ENCODE peak calls at places on chromosomes 2 and 18, in four cellular contexts. M is ELR; I is ureter; U is CD4-positive, alpha-beta T cell. R is an unnamed sample.

GRCh38 chr2:30404354-30405265 is 42.4 kb upstream of the LCLAT1 start:
- DNase-seq in M (no peak), I (peak; percentile 41), U (no peak), R (peak; percentile 62)

GRCh38 chr2:238873401-238873801 is 25.5 kb downstream of the TWIST2 start:
- DNase-seq in M (no peak), I (no peak), U (no peak), R (peak; percentile 39)

GRCh38 chr2:27752551-27753237 is 18.8 kb upstream of the MRPL33 start:
- DNase-seq in M (no peak), I (peak; percentile 66), U (no peak), R (no peak)

GRCh38 chr18:48800877-48801727 is 149.7 kb downstream of the SMAD7 start:
- DNase-seq in M (no peak), I (peak; percentile 33), U (no peak), R (peak; percentile 41)

GRCh38 chr18:23165271-23165670 is 30.0 kb downstream of the CABLES1 start:
- DNase-seq in M (no peak), I (no peak), U (no peak), R (no peak)

GRCh38 chr2:172427990-172428840 is 829 bp downstream of the ITGA6 start:
- DNase-seq in M (peak; percentile 59), I (peak; percentile 56), U (peak; percentile 66), R (peak; percentile 72)

GRCh38 chr2:66691199-66691975 is 256.5 kb downstream of the MEIS1 start:
- DNase-seq in M (no peak), I (no peak), U (no peak), R (no peak)

GRCh38 chr2:58427572-58428285 is 186.6 kb upstream of the FANCL start:
- DNase-seq in M (peak; percentile 55), I (no peak), U (no peak), R (no peak)

GRCh38 chr2:100791294-100791935 is 28.5 kb upstream of the NPAS2 start:
- DNase-seq in M (no peak), I (no peak), U (no peak), R (no peak)

GRCh38 chr2:128780434-128781080 is 461.9 kb upstream of the HS6ST1 start:
- DNase-seq in M (no peak), I (no peak), U (no peak), R (peak; percentile 28)

GRCh38 chr2:177894546-177894945 is 178.0 kb downstream of the PDE11A start:
- DNase-seq in M (no peak), I (no peak), U (no peak), R (no peak)

GRCh38 chr2:119760876-119761275 is 1.2 kb downstream of the PTPN4 start:
- DNase-seq in M (peak; percentile 40), I (no peak), U (no peak), R (no peak)

GRCh38 chr2:72915076-72915906 is 2.0 kb upstream of the EMX1 start:
- DNase-seq in M (no peak), I (no peak), U (no peak), R (no peak)

GRCh38 chr2:238901461-238902057 is 53.7 kb downstream of the TWIST2 start:
- DNase-seq in M (no peak), I (no peak), U (no peak), R (no peak)

GRCh38 chr2:56132138-56132537 is 51.7 kb upstream of the CCDC85A start:
- DNase-seq in M (peak; percentile 70), I (no peak), U (no peak), R (no peak)

GRCh38 chr18:49768051-49768391 is 45.3 kb downstream of the ACAA2 start:
- DNase-seq in M (peak; percentile 62), I (peak; percentile 70), U (no peak), R (peak; percentile 71)

GRCh38 chr2:79529636-79530035 is 16.8 kb downstream of the CTNNA2 start:
- DNase-seq in M (no peak), I (no peak), U (no peak), R (no peak)

GRCh38 chr2:190380962-190381412 is 27.2 kb upstream of the MFSD6 start:
- DNase-seq in M (no peak), I (no peak), U (no peak), R (no peak)

GRCh38 chr18:79548621-79548985 is 131.0 kb upstream of the CTDP1 start:
- DNase-seq in M (no peak), I (no peak), U (no peak), R (no peak)

GRCh38 chr2:122927217-122927616 is 1097.9 kb upstream of the CNTNAP5 start:
- DNase-seq in M (no peak), I (no peak), U (no peak), R (no peak)

GRCh38 chr2:108917078-108917440 is 72.0 kb downstream of the EDAR start:
- DNase-seq in M (peak; percentile 9), I (peak; percentile 43), U (no peak), R (no peak)

GRCh38 chr2:109380502-109381326 is 233.1 kb downstream of the SEPTIN10 start:
- DNase-seq in M (peak; percentile 65), I (no peak), U (no peak), R (peak; percentile 32)

GRCh38 chr2:212530373-212530772 is 8.2 kb downstream of the ERBB4 start:
- DNase-seq in M (no peak), I (no peak), U (no peak), R (no peak)

GRCh38 chr2:191020742-191021381 is 6.9 kb upstream of the STAT1 start:
- DNase-seq in M (peak; percentile 88), I (no peak), U (no peak), R (no peak)

GRCh38 chr2:3517948-3518495 is 1.3 kb downstream of the ADI1 start:
- DNase-seq in M (no peak), I (no peak), U (no peak), R (no peak)

GRCh38 chr2:109720379-109721116 is 73.6 kb upstream of the RGPD5 start:
- DNase-seq in M (no peak), I (peak; percentile 41), U (no peak), R (no peak)

GRCh38 chr2:70738159-70738558 is 29.8 kb downstream of the ADD2 start:
- DNase-seq in M (peak; percentile 33), I (no peak), U (no peak), R (no peak)

R was measured in sciatic nerve.